ENCODE peak calls at places on chromosomes 13 and 19, in eight cellular contexts. One of them, this sample, is unnamed.

GRCh38 chr13:113029487-113030258 is 60.7 kb downstream of the MCF2L start:
- DNase-seq in cardiac muscle cell: peak
- DNase-seq in Peyer's patch: peak
- DNase-seq in tibial artery: no peak
- DNase-seq in brain microvascular endothelial cell: no peak
- DNase-seq in astrocyte of the cerebellum: no peak
- DNase-seq in BJ: no peak
- DNase-seq in cardiac fibroblast: peak
- DNase-seq in this sample: no peak

GRCh38 chr19:54463531-54464043 is at the start of gene LENG9:
- DNase-seq in Peyer's patch: peak
- DNase-seq in astrocyte of the cerebellum: peak
- DNase-seq in cardiac muscle cell: peak
- DNase-seq in BJ: peak
- DNase-seq in brain microvascular endothelial cell: peak
- DNase-seq in cardiac fibroblast: peak
- DNase-seq in tibial artery: peak
- DNase-seq in this sample: peak

GRCh38 chr19:40596608-40597328 is 4.4 kb upstream of the LTBP4 start:
- DNase-seq in brain microvascular endothelial cell: no peak
- DNase-seq in cardiac fibroblast: peak
- DNase-seq in BJ: no peak
- DNase-seq in cardiac muscle cell: peak
- DNase-seq in tibial artery: peak
- DNase-seq in Peyer's patch: peak
- DNase-seq in astrocyte of the cerebellum: no peak
- DNase-seq in this sample: no peak

GRCh38 chr13:35923347-35923746 is 207.8 kb downstream of the DCLK1 start:
- DNase-seq in cardiac fibroblast: peak
- DNase-seq in cardiac muscle cell: no peak
- DNase-seq in BJ: no peak
- DNase-seq in Peyer's patch: no peak
- DNase-seq in tibial artery: no peak
- DNase-seq in astrocyte of the cerebellum: peak
- DNase-seq in brain microvascular endothelial cell: peak
- DNase-seq in this sample: no peak

GRCh38 chr13:90686438-90686837 is 661.0 kb upstream of the MIR17HG start:
- DNase-seq in tibial artery: no peak
- DNase-seq in Peyer's patch: no peak
- DNase-seq in astrocyte of the cerebellum: peak
- DNase-seq in brain microvascular endothelial cell: peak
- DNase-seq in cardiac muscle cell: no peak
- DNase-seq in cardiac fibroblast: peak
- DNase-seq in BJ: peak
- DNase-seq in this sample: peak

GRCh38 chr19:38245826-38246498 is 10.2 kb downstream of the PPP1R14A start:
- DNase-seq in cardiac muscle cell: no peak
- DNase-seq in cardiac fibroblast: peak
- DNase-seq in BJ: no peak
- DNase-seq in astrocyte of the cerebellum: no peak
- DNase-seq in brain microvascular endothelial cell: peak
- DNase-seq in Peyer's patch: no peak
- DNase-seq in tibial artery: peak
- DNase-seq in this sample: no peak

GRCh38 chr19:58311345-58311744 is 6.2 kb downstream of the ERVK3-1 start:
- DNase-seq in tibial artery: no peak
- DNase-seq in BJ: no peak
- DNase-seq in brain microvascular endothelial cell: no peak
- DNase-seq in cardiac fibroblast: no peak
- DNase-seq in astrocyte of the cerebellum: no peak
- DNase-seq in cardiac muscle cell: no peak
- DNase-seq in Peyer's patch: no peak
- DNase-seq in this sample: no peak

GRCh38 chr13:67554746-67555452 is 324.8 kb upstream of the PCDH9 start:
- DNase-seq in Peyer's patch: no peak
- DNase-seq in astrocyte of the cerebellum: no peak
- DNase-seq in tibial artery: no peak
- DNase-seq in cardiac muscle cell: no peak
- DNase-seq in BJ: no peak
- DNase-seq in brain microvascular endothelial cell: peak
- DNase-seq in cardiac fibroblast: no peak
- DNase-seq in this sample: no peak

GRCh38 chr13:52405767-52406494 is at the start of gene THSD1:
- DNase-seq in brain microvascular endothelial cell: no peak
- DNase-seq in cardiac fibroblast: peak
- DNase-seq in cardiac muscle cell: no peak
- DNase-seq in astrocyte of the cerebellum: no peak
- DNase-seq in Peyer's patch: peak
- DNase-seq in tibial artery: peak
- DNase-seq in BJ: no peak
- DNase-seq in this sample: no peak

GRCh38 chr13:100597253-100597652 is 8.7 kb upstream of the GGACT start:
- DNase-seq in Peyer's patch: no peak
- DNase-seq in BJ: no peak
- DNase-seq in cardiac muscle cell: no peak
- DNase-seq in cardiac fibroblast: no peak
- DNase-seq in brain microvascular endothelial cell: peak
- DNase-seq in tibial artery: no peak
- DNase-seq in astrocyte of the cerebellum: no peak
- DNase-seq in this sample: no peak

GRCh38 chr19:1449467-1450442 is at the start of gene APC2:
- DNase-seq in tibial artery: no peak
- DNase-seq in BJ: no peak
- DNase-seq in cardiac muscle cell: peak
- DNase-seq in cardiac fibroblast: no peak
- DNase-seq in Peyer's patch: no peak
- DNase-seq in astrocyte of the cerebellum: no peak
- DNase-seq in brain microvascular endothelial cell: no peak
- DNase-seq in this sample: no peak

GRCh38 chr19:56671613-56671994 is at the start of gene ZNF835:
- DNase-seq in brain microvascular endothelial cell: peak
- DNase-seq in Peyer's patch: peak
- DNase-seq in BJ: no peak
- DNase-seq in cardiac muscle cell: peak
- DNase-seq in cardiac fibroblast: peak
- DNase-seq in astrocyte of the cerebellum: peak
- DNase-seq in tibial artery: peak
- DNase-seq in this sample: no peak

GRCh38 chr19:29634002-29634401 is 27.9 kb downstream of the POP4 start:
- DNase-seq in astrocyte of the cerebellum: no peak
- DNase-seq in brain microvascular endothelial cell: no peak
- DNase-seq in tibial artery: no peak
- DNase-seq in BJ: no peak
- DNase-seq in Peyer's patch: no peak
- DNase-seq in cardiac fibroblast: no peak
- DNase-seq in cardiac muscle cell: no peak
- DNase-seq in this sample: no peak

GRCh38 chr19:44869728-44870470 is 21.2 kb upstream of the TOMM40 start:
- DNase-seq in cardiac fibroblast: peak
- DNase-seq in tibial artery: peak
- DNase-seq in brain microvascular endothelial cell: peak
- DNase-seq in BJ: no peak
- DNase-seq in cardiac muscle cell: no peak
- DNase-seq in Peyer's patch: no peak
- DNase-seq in astrocyte of the cerebellum: peak
- DNase-seq in this sample: no peak

GRCh38 chr13:85255978-85256377 is 543.2 kb downstream of the SLITRK6 start:
- DNase-seq in tibial artery: no peak
- DNase-seq in BJ: no peak
- DNase-seq in brain microvascular endothelial cell: no peak
- DNase-seq in astrocyte of the cerebellum: no peak
- DNase-seq in cardiac muscle cell: no peak
- DNase-seq in Peyer's patch: no peak
- DNase-seq in cardiac fibroblast: peak
- DNase-seq in this sample: no peak

GRCh38 chr19:46080561-46080960 is 39.8 kb upstream of the IGFL4 start:
- DNase-seq in Peyer's patch: no peak
- DNase-seq in astrocyte of the cerebellum: peak
- DNase-seq in brain microvascular endothelial cell: peak
- DNase-seq in cardiac muscle cell: no peak
- DNase-seq in BJ: peak
- DNase-seq in cardiac fibroblast: peak
- DNase-seq in tibial artery: no peak
- DNase-seq in this sample: peak

GRCh38 chr19:46076951-46077814 is 36.4 kb upstream of the IGFL4 start:
- DNase-seq in cardiac fibroblast: peak
- DNase-seq in astrocyte of the cerebellum: peak
- DNase-seq in tibial artery: no peak
- DNase-seq in cardiac muscle cell: peak
- DNase-seq in brain microvascular endothelial cell: peak
- DNase-seq in BJ: no peak
- DNase-seq in Peyer's patch: peak
- DNase-seq in this sample: peak

GRCh38 chr19:46076031-46076880 is 35.5 kb upstream of the IGFL4 start:
- DNase-seq in tibial artery: no peak
- DNase-seq in astrocyte of the cerebellum: no peak
- DNase-seq in brain microvascular endothelial cell: no peak
- DNase-seq in BJ: no peak
- DNase-seq in cardiac fibroblast: no peak
- DNase-seq in Peyer's patch: no peak
- DNase-seq in cardiac muscle cell: no peak
- DNase-seq in this sample: no peak

GRCh38 chr19:46081928-46082727 is 41.3 kb upstream of the IGFL4 start:
- DNase-seq in astrocyte of the cerebellum: peak
- DNase-seq in tibial artery: no peak
- DNase-seq in cardiac muscle cell: peak
- DNase-seq in Peyer's patch: no peak
- DNase-seq in cardiac fibroblast: peak
- DNase-seq in BJ: no peak
- DNase-seq in brain microvascular endothelial cell: peak
- DNase-seq in this sample: no peak

GRCh38 chr19:46077815-46078167 is 37.0 kb upstream of the IGFL4 start:
- DNase-seq in brain microvascular endothelial cell: no peak
- DNase-seq in Peyer's patch: no peak
- DNase-seq in BJ: no peak
- DNase-seq in cardiac fibroblast: no peak
- DNase-seq in astrocyte of the cerebellum: no peak
- DNase-seq in tibial artery: no peak
- DNase-seq in cardiac muscle cell: no peak
- DNase-seq in this sample: no peak
- TF ChIP-seq CTCF in brain microvascular endothelial cell: no peak
- TF ChIP-seq CTCF in Peyer's patch: no peak
- TF ChIP-seq CTCF in BJ: no peak
- TF ChIP-seq CTCF in cardiac fibroblast: no peak
- TF ChIP-seq CTCF in astrocyte of the cerebellum: no peak
- TF ChIP-seq CTCF in tibial artery: no peak
- TF ChIP-seq CTCF in cardiac muscle cell: no peak
- TF ChIP-seq CTCF in this sample: no peak

DNA sequence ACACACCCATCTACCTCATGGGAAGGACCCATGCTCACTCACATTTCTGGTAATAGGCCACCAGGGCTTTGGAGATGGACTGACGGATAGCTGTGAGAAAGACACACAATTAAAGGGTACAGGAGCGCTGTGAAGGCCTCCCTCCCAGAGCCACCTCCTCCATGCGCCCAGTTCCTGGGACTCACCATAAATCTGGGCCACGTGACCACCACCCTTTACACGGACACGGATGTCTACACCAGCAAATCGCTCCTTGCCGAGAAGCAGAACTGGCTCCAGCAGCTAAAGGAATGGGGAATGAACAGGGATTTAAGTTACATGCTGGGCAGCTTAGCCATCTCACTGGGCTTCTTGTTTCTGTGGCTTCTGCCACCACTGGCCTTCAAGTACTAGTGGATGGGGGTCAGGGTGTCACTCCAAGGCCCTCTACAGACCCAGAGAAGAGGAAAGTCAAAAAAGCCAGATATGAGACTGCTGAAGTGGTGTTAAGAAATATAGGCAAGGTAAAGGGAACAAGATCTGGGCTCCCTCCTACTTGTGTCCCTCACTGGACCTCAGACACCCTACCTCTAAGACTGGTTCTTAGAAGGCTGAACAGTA is 2.2 kb downstream of the RPS16 start:
- DNase-seq in brain microvascular endothelial cell: no peak
- DNase-seq in BJ: no peak
- DNase-seq in cardiac fibroblast: no peak
- DNase-seq in cardiac muscle cell: no peak
- DNase-seq in astrocyte of the cerebellum: no peak
- DNase-seq in Peyer's patch: no peak
- DNase-seq in tibial artery: no peak
- DNase-seq in this sample: no peak
- H3K4me3 ChIP-seq in brain microvascular endothelial cell: peak
- H3K4me3 ChIP-seq in BJ: no peak
- H3K4me3 ChIP-seq in cardiac fibroblast: no peak
- H3K4me3 ChIP-seq in cardiac muscle cell: no peak
- H3K4me3 ChIP-seq in astrocyte of the cerebellum: no peak
- H3K4me3 ChIP-seq in Peyer's patch: no peak
- H3K4me3 ChIP-seq in tibial artery: no peak
- H3K4me3 ChIP-seq in this sample: no peak

DNA sequence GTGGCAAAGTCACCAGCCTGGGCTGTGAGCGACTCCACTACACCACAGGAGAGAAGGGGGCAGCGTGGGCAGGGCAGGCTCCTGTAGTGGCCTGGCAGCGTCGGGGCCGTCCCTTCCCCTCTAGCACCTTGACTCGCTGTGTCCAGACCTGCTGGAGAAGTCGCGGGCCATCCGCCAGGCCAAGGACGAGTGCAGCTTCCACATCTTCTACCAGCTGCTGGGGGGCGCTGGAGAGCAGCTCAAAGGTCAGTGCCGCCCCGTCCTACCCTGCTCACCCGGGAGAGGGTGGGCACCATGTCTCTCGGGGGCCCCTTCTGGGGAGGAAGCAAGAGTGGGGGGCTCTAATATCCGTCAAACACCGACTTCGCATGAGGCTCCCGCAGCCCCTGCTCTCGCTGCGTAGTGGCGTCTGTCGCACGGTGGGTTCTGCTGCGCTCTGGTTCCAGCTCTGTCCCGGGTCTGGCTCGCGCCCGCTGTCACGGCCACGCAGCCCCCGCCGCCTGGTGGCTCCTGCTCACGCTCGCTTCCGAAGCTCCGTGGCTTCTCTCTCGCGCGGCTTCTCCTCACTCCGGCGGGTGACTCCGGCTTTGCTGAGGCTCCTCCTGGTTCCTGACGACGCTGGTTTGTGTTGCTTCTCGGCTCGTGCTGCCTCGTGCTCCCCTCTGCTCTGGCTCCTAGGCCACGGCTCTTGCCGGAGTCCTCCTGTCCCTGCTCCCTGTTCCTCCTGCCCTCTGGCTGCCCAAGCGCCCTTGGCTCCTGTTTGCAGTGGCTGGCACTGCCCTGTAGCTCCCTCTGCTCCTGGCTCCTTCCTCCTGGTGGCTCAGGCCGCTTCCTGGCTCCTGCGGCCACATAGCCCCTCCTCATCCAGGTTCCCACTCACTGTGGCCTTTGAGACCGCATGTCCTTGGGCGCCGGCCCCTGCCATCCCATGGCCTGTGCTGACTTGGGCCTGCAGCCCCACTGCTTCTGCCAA is 27.2 kb downstream of the MYH14 start:
- DNase-seq in astrocyte of the cerebellum: no peak
- DNase-seq in tibial artery: no peak
- DNase-seq in cardiac muscle cell: no peak
- DNase-seq in BJ: no peak
- DNase-seq in cardiac fibroblast: no peak
- DNase-seq in brain microvascular endothelial cell: no peak
- DNase-seq in Peyer's patch: no peak
- DNase-seq in this sample: no peak
- TF ChIP-seq CTCF in astrocyte of the cerebellum: no peak
- TF ChIP-seq CTCF in tibial artery: no peak
- TF ChIP-seq CTCF in cardiac muscle cell: no peak
- TF ChIP-seq CTCF in BJ: no peak
- TF ChIP-seq CTCF in cardiac fibroblast: no peak
- TF ChIP-seq CTCF in brain microvascular endothelial cell: no peak
- TF ChIP-seq CTCF in Peyer's patch: no peak
- TF ChIP-seq CTCF in this sample: no peak

GRCh38 chr13:97226788-97227627 is 4.9 kb downstream of the MBNL2 start:
- DNase-seq in BJ: no peak
- DNase-seq in brain microvascular endothelial cell: no peak
- DNase-seq in astrocyte of the cerebellum: no peak
- DNase-seq in Peyer's patch: no peak
- DNase-seq in cardiac fibroblast: peak
- DNase-seq in cardiac muscle cell: no peak
- DNase-seq in tibial artery: no peak
- DNase-seq in this sample: no peak
- H3K4me3 ChIP-seq in BJ: no peak
- H3K4me3 ChIP-seq in brain microvascular endothelial cell: no peak
- H3K4me3 ChIP-seq in astrocyte of the cerebellum: no peak
- H3K4me3 ChIP-seq in Peyer's patch: no peak
- H3K4me3 ChIP-seq in cardiac fibroblast: no peak
- H3K4me3 ChIP-seq in cardiac muscle cell: no peak
- H3K4me3 ChIP-seq in tibial artery: peak
- H3K4me3 ChIP-seq in this sample: no peak